ENCODE peak calls at places on chromosome X, in eight cellular contexts. U is iris pigment epithelial cell; Q is stimulated activated CD8-positive, alpha-beta memory T cell treated with anti-CD3 and anti-CD28 coated beads, Interleukin-15, amount 100 ng/mL, for 4 hours; X is lung microvascular endothelial cell; A is ureter; C is prostate gland; E is IMR-90; V is RWPE1. W is an unnamed sample.

GRCh38 chrX:101117701-101118100 is 19.7 kb downstream of the CENPI start:
- DNase-seq in A (no peak), E (peak; percentile 35), U (peak; percentile 34), V (no peak), C (no peak), Q (no peak), X (peak; percentile 27), W (peak; percentile 3)

GRCh38 chrX:44344687-44345086 is 1.2 kb upstream of the EFHC2 start:
- DNase-seq in A (no peak), C (no peak), X (no peak), Q (no peak), V (no peak), E (no peak), U (no peak), W (peak; percentile 7)

GRCh38 chrX:70016513-70016912 is 33.2 kb downstream of the AWAT2 start:
- DNase-seq in X (no peak), U (no peak), C (no peak), A (no peak), Q (no peak), E (no peak), V (no peak), W (no peak)

GRCh38 chrX:129586446-129586845 is 46.4 kb downstream of the OCRL start:
- DNase-seq in Q (no peak), X (no peak), U (no peak), A (no peak), V (no peak), E (no peak), C (no peak), W (no peak)

GRCh38 chrX:2710041-2710471 is 19.0 kb downstream of the CD99 start:
- DNase-seq in E (peak; percentile 88), U (peak; percentile 89), A (no peak), X (peak; percentile 82), Q (no peak), V (peak; percentile 60), C (no peak), W (peak; percentile 85)

GRCh38 chrX:48835524-48836329 is at the start of gene PCSK1N:
- DNase-seq in A (no peak), V (peak; percentile 28), Q (peak; percentile 3), C (no peak), X (no peak), U (no peak), E (no peak), W (no peak)

GRCh38 chrX:106774981-106775380 is 27.5 kb upstream of the TBC1D8B start:
- DNase-seq in C (no peak), E (no peak), A (no peak), X (no peak), V (no peak), Q (no peak), U (no peak), W (peak; percentile 31)

GRCh38 chrX:154123241-154124219 is 20.5 kb upstream of the OPN1LW start:
- DNase-seq in V (no peak), X (peak; percentile 65), E (no peak), C (no peak), A (no peak), U (peak; percentile 17), Q (no peak), W (peak; percentile 10)

GRCh38 chrX:45134303-45134702 is 66.4 kb downstream of the DIPK2B start:
- DNase-seq in Q (no peak), V (no peak), U (no peak), A (no peak), X (no peak), C (no peak), E (no peak), W (no peak)

GRCh38 chrX:154548028-154548316 is 552 bp downstream of the IKBKG start:
- DNase-seq in A (no peak), E (peak; percentile 26), U (peak; percentile 55), Q (no peak), C (no peak), X (peak; percentile 37), V (no peak), W (peak; percentile 57)

GRCh38 chrX:51376672-51377071 is 44.0 kb downstream of the NUDT10 start:
- DNase-seq in E (no peak), A (no peak), V (no peak), U (no peak), Q (no peak), X (no peak), C (no peak), W (no peak)

GRCh38 chrX:65671966-65672365 is 4.5 kb downstream of the MSN start:
- DNase-seq in C (no peak), Q (no peak), V (no peak), A (no peak), E (no peak), U (no peak), X (no peak), W (no peak)

GRCh38 chrX:54786972-54787371 is 11.1 kb downstream of the ITIH6 start:
- DNase-seq in A (no peak), E (no peak), X (no peak), Q (no peak), V (peak; percentile 18), U (no peak), C (no peak), W (no peak)

GRCh38 chrX:129792586-129793291 is 13.0 kb downstream of the SASH3 start:
- DNase-seq in C (no peak), V (no peak), A (no peak), U (no peak), Q (no peak), E (no peak), X (no peak), W (no peak)

GRCh38 chrX:53320543-53321215 is 39.3 kb upstream of the IQSEC2 start:
- DNase-seq in A (no peak), C (no peak), Q (no peak), E (no peak), X (no peak), V (no peak), U (no peak), W (no peak)

GRCh38 chrX:88024022-88024421 is 506.4 kb downstream of the KLHL4 start:
- DNase-seq in U (no peak), X (no peak), E (no peak), Q (no peak), V (no peak), C (no peak), A (no peak), W (no peak)

GRCh38 chrX:17633546-17633945 is 103.7 kb upstream of the SCML1 start:
- DNase-seq in U (no peak), A (no peak), X (no peak), Q (no peak), E (no peak), C (no peak), V (no peak), W (no peak)

GRCh38 chrX:126170715-126171114 is 4.6 kb upstream of the DCAF12L2 start:
- DNase-seq in E (no peak), Q (no peak), X (no peak), V (no peak), U (no peak), C (no peak), A (no peak), W (peak; percentile 1)

GRCh38 chrX:101749436-101749835 is 89.8 kb upstream of the ARMCX2 start:
- DNase-seq in U (peak; percentile 1), E (no peak), C (no peak), V (no peak), A (no peak), X (peak; percentile 58), Q (no peak), W (no peak)

GRCh38 chrX:30975467-30975866 is 86.4 kb upstream of the TAB3 start:
- DNase-seq in C (no peak), Q (no peak), U (no peak), X (no peak), A (no peak), E (no peak), V (no peak), W (no peak)

GRCh38 chrX:154401045-154401799 is 3.0 kb downstream of the RPL10 start:
- DNase-seq in A (no peak), X (no peak), Q (no peak), E (peak; percentile 37), C (no peak), V (no peak), U (no peak), W (no peak)

GRCh38 chrX:129318375-129318774 is 204.9 kb downstream of the SMARCA1 start:
- DNase-seq in V (peak; percentile 4), U (peak; percentile 40), Q (no peak), C (no peak), A (no peak), X (peak; percentile 30), E (peak; percentile 35), W (peak; percentile 0)

GRCh38 chrX:74251006-74251930 is 52.7 kb upstream of the ZCCHC13 start:
- DNase-seq in A (no peak), C (peak; percentile 26), V (no peak), U (peak; percentile 83), E (peak; percentile 68), Q (no peak), X (no peak), W (peak; percentile 95)

GRCh38 chrX:44203791-44204190 is 139.7 kb downstream of the EFHC2 start:
- DNase-seq in V (no peak), A (no peak), E (no peak), Q (no peak), X (no peak), U (no peak), C (no peak), W (no peak)

GRCh38 chrX:46408553-46409407 is 136.4 kb downstream of the ZNF674 start:
- DNase-seq in U (peak; percentile 76), C (peak; percentile 46), V (peak; percentile 48), E (peak; percentile 76), X (peak; percentile 88), A (peak; percentile 72), Q (peak; percentile 7), W (peak; percentile 55)

GRCh38 chrX:12210921-12211320 is 72.6 kb downstream of the FRMPD4 start:
- DNase-seq in X (no peak), V (peak; percentile 18), U (no peak), E (peak; percentile 31), C (peak; percentile 3), Q (no peak), A (no peak), W (peak; percentile 31)

GRCh38 chrX:17373337-17373736 is 1.7 kb upstream of the NHS start:
- DNase-seq in U (no peak), Q (no peak), C (no peak), X (no peak), A (no peak), V (no peak), E (no peak), W (no peak)

GRCh38 chrX:21982311-21982710 is 41.8 kb downstream of the SMS start:
- DNase-seq in U (no peak), A (no peak), X (no peak), Q (no peak), E (no peak), C (no peak), V (no peak), W (no peak)

GRCh38 chrX:16882188-16882587 is 12.0 kb upstream of the RBBP7 start:
- DNase-seq in V (no peak), U (peak; percentile 21), Q (no peak), A (no peak), C (peak; percentile 27), X (peak; percentile 6), E (peak; percentile 25), W (peak; percentile 32)

GRCh38 chrX:19863237-19864223 is 23.9 kb downstream of the SH3KBP1 start:
- DNase-seq in C (no peak), V (no peak), Q (no peak), X (no peak), E (peak; percentile 29), U (peak; percentile 50), A (no peak), W (no peak)

GRCh38 chrX:67353651-67354370 is 190.0 kb upstream of the AR start:
- DNase-seq in V (no peak), X (no peak), U (no peak), Q (no peak), C (no peak), E (no peak), A (no peak), W (no peak)

GRCh38 chrX:20067709-20068315 is 48.9 kb downstream of the MAP7D2 start:
- DNase-seq in U (peak; percentile 90), C (peak; percentile 38), E (peak; percentile 88), X (peak; percentile 40), A (peak; percentile 76), Q (no peak), V (peak; percentile 74), W (peak; percentile 81)

GRCh38 chrX:100647095-100647494 is 3.1 kb downstream of the SRPX2 start:
- DNase-seq in C (no peak), A (no peak), X (peak; percentile 71), E (no peak), V (no peak), Q (no peak), U (peak; percentile 60), W (peak; percentile 72)

GRCh38 chrX:102085706-102086105 is 39.8 kb upstream of the TCEAL2 start:
- DNase-seq in X (peak; percentile 15), A (no peak), E (no peak), C (no peak), U (no peak), Q (no peak), V (no peak), W (peak; percentile 1)

W was measured in amniotic epithelial cell.